ENCODE peak calls at places on chromosomes 7 and 10, in six cellular contexts. One of them, this sample, is unnamed.

GRCh38 chr10:114151486-114151885 is 22.5 kb downstream of the CCDC186 start:
- DNase-seq in activated CD8-positive, alpha-beta memory T cell treated with anti-CD3 and anti-CD28 coated beads for 48 hours: no peak
- DNase-seq in transverse colon: no peak
- DNase-seq in LNCaP clone FGC: no peak
- DNase-seq in AML-193: no peak
- DNase-seq in stimulated activated CD8-positive, alpha-beta memory T cell treated with anti-CD3 and anti-CD28 coated beads, Interleukin-15, amount 100 ng/mL, for 1 hour: no peak
- DNase-seq in this sample: no peak

GRCh38 chr10:20233423-20233822 is 417.2 kb downstream of the PLXDC2 start:
- DNase-seq in transverse colon: no peak
- DNase-seq in LNCaP clone FGC: no peak
- DNase-seq in stimulated activated CD8-positive, alpha-beta memory T cell treated with anti-CD3 and anti-CD28 coated beads, Interleukin-15, amount 100 ng/mL, for 1 hour: no peak
- DNase-seq in activated CD8-positive, alpha-beta memory T cell treated with anti-CD3 and anti-CD28 coated beads for 48 hours: no peak
- DNase-seq in AML-193: no peak
- DNase-seq in this sample: peak

GRCh38 chr10:92844746-92845145 is 3.6 kb upstream of the EXOC6 start:
- DNase-seq in AML-193: no peak
- DNase-seq in stimulated activated CD8-positive, alpha-beta memory T cell treated with anti-CD3 and anti-CD28 coated beads, Interleukin-15, amount 100 ng/mL, for 1 hour: no peak
- DNase-seq in LNCaP clone FGC: no peak
- DNase-seq in activated CD8-positive, alpha-beta memory T cell treated with anti-CD3 and anti-CD28 coated beads for 48 hours: no peak
- DNase-seq in transverse colon: no peak
- DNase-seq in this sample: peak

GRCh38 chr7:45885264-45885882 is 2.9 kb upstream of the IGFBP1 start:
- DNase-seq in activated CD8-positive, alpha-beta memory T cell treated with anti-CD3 and anti-CD28 coated beads for 48 hours: no peak
- DNase-seq in LNCaP clone FGC: no peak
- DNase-seq in AML-193: no peak
- DNase-seq in stimulated activated CD8-positive, alpha-beta memory T cell treated with anti-CD3 and anti-CD28 coated beads, Interleukin-15, amount 100 ng/mL, for 1 hour: no peak
- DNase-seq in transverse colon: no peak
- DNase-seq in this sample: no peak

GRCh38 chr7:44305564-44306507 is 19.6 kb downstream of the CAMK2B start:
- DNase-seq in activated CD8-positive, alpha-beta memory T cell treated with anti-CD3 and anti-CD28 coated beads for 48 hours: no peak
- DNase-seq in AML-193: no peak
- DNase-seq in stimulated activated CD8-positive, alpha-beta memory T cell treated with anti-CD3 and anti-CD28 coated beads, Interleukin-15, amount 100 ng/mL, for 1 hour: no peak
- DNase-seq in transverse colon: no peak
- DNase-seq in LNCaP clone FGC: no peak
- DNase-seq in this sample: no peak

GRCh38 chr7:21580073-21580521 is 37.3 kb downstream of the DNAH11 start:
- DNase-seq in activated CD8-positive, alpha-beta memory T cell treated with anti-CD3 and anti-CD28 coated beads for 48 hours: no peak
- DNase-seq in LNCaP clone FGC: peak
- DNase-seq in stimulated activated CD8-positive, alpha-beta memory T cell treated with anti-CD3 and anti-CD28 coated beads, Interleukin-15, amount 100 ng/mL, for 1 hour: no peak
- DNase-seq in AML-193: no peak
- DNase-seq in transverse colon: no peak
- DNase-seq in this sample: no peak

GRCh38 chr7:45709168-45710034 is 135.2 kb downstream of the ADCY1 start:
- DNase-seq in transverse colon: peak
- DNase-seq in AML-193: no peak
- DNase-seq in activated CD8-positive, alpha-beta memory T cell treated with anti-CD3 and anti-CD28 coated beads for 48 hours: no peak
- DNase-seq in LNCaP clone FGC: no peak
- DNase-seq in stimulated activated CD8-positive, alpha-beta memory T cell treated with anti-CD3 and anti-CD28 coated beads, Interleukin-15, amount 100 ng/mL, for 1 hour: no peak
- DNase-seq in this sample: no peak

GRCh38 chr7:26052721-26053120 is 99.3 kb upstream of the NFE2L3 start:
- DNase-seq in activated CD8-positive, alpha-beta memory T cell treated with anti-CD3 and anti-CD28 coated beads for 48 hours: no peak
- DNase-seq in stimulated activated CD8-positive, alpha-beta memory T cell treated with anti-CD3 and anti-CD28 coated beads, Interleukin-15, amount 100 ng/mL, for 1 hour: no peak
- DNase-seq in transverse colon: no peak
- DNase-seq in LNCaP clone FGC: no peak
- DNase-seq in AML-193: no peak
- DNase-seq in this sample: no peak

GRCh38 chr10:109892885-109893284 is 30.4 kb downstream of the XPNPEP1 start:
- DNase-seq in activated CD8-positive, alpha-beta memory T cell treated with anti-CD3 and anti-CD28 coated beads for 48 hours: no peak
- DNase-seq in stimulated activated CD8-positive, alpha-beta memory T cell treated with anti-CD3 and anti-CD28 coated beads, Interleukin-15, amount 100 ng/mL, for 1 hour: no peak
- DNase-seq in LNCaP clone FGC: no peak
- DNase-seq in AML-193: no peak
- DNase-seq in transverse colon: no peak
- DNase-seq in this sample: peak

GRCh38 chr10:61153766-61154165 is 209.8 kb upstream of the RHOBTB1 start:
- DNase-seq in transverse colon: no peak
- DNase-seq in AML-193: no peak
- DNase-seq in stimulated activated CD8-positive, alpha-beta memory T cell treated with anti-CD3 and anti-CD28 coated beads, Interleukin-15, amount 100 ng/mL, for 1 hour: no peak
- DNase-seq in activated CD8-positive, alpha-beta memory T cell treated with anti-CD3 and anti-CD28 coated beads for 48 hours: no peak
- DNase-seq in LNCaP clone FGC: no peak
- DNase-seq in this sample: no peak

GRCh38 chr7:10122573-10123100 is 851.0 kb upstream of the PHF14 start:
- DNase-seq in AML-193: no peak
- DNase-seq in activated CD8-positive, alpha-beta memory T cell treated with anti-CD3 and anti-CD28 coated beads for 48 hours: no peak
- DNase-seq in stimulated activated CD8-positive, alpha-beta memory T cell treated with anti-CD3 and anti-CD28 coated beads, Interleukin-15, amount 100 ng/mL, for 1 hour: no peak
- DNase-seq in transverse colon: no peak
- DNase-seq in LNCaP clone FGC: no peak
- DNase-seq in this sample: peak

GRCh38 chr10:121535381-121535780 is 62.9 kb downstream of the FGFR2 start:
- DNase-seq in LNCaP clone FGC: no peak
- DNase-seq in stimulated activated CD8-positive, alpha-beta memory T cell treated with anti-CD3 and anti-CD28 coated beads, Interleukin-15, amount 100 ng/mL, for 1 hour: no peak
- DNase-seq in activated CD8-positive, alpha-beta memory T cell treated with anti-CD3 and anti-CD28 coated beads for 48 hours: no peak
- DNase-seq in transverse colon: no peak
- DNase-seq in AML-193: no peak
- DNase-seq in this sample: no peak

GRCh38 chr7:138872576-138872975 is 74.6 kb upstream of the ATP6V0A4 start:
- DNase-seq in AML-193: no peak
- DNase-seq in stimulated activated CD8-positive, alpha-beta memory T cell treated with anti-CD3 and anti-CD28 coated beads, Interleukin-15, amount 100 ng/mL, for 1 hour: no peak
- DNase-seq in activated CD8-positive, alpha-beta memory T cell treated with anti-CD3 and anti-CD28 coated beads for 48 hours: no peak
- DNase-seq in transverse colon: no peak
- DNase-seq in LNCaP clone FGC: no peak
- DNase-seq in this sample: no peak

GRCh38 chr10:3926675-3927525 is 141.9 kb upstream of the KLF6 start:
- DNase-seq in AML-193: no peak
- DNase-seq in activated CD8-positive, alpha-beta memory T cell treated with anti-CD3 and anti-CD28 coated beads for 48 hours: no peak
- DNase-seq in transverse colon: no peak
- DNase-seq in stimulated activated CD8-positive, alpha-beta memory T cell treated with anti-CD3 and anti-CD28 coated beads, Interleukin-15, amount 100 ng/mL, for 1 hour: no peak
- DNase-seq in LNCaP clone FGC: no peak
- DNase-seq in this sample: no peak

GRCh38 chr10:33114451-33114944 is 156.5 kb upstream of the ITGB1 start:
- DNase-seq in stimulated activated CD8-positive, alpha-beta memory T cell treated with anti-CD3 and anti-CD28 coated beads, Interleukin-15, amount 100 ng/mL, for 1 hour: no peak
- DNase-seq in transverse colon: no peak
- DNase-seq in activated CD8-positive, alpha-beta memory T cell treated with anti-CD3 and anti-CD28 coated beads for 48 hours: no peak
- DNase-seq in AML-193: no peak
- DNase-seq in LNCaP clone FGC: no peak
- DNase-seq in this sample: no peak

GRCh38 chr10:125121003-125121402 is 39.4 kb downstream of the CTBP2 start:
- DNase-seq in LNCaP clone FGC: no peak
- DNase-seq in activated CD8-positive, alpha-beta memory T cell treated with anti-CD3 and anti-CD28 coated beads for 48 hours: no peak
- DNase-seq in stimulated activated CD8-positive, alpha-beta memory T cell treated with anti-CD3 and anti-CD28 coated beads, Interleukin-15, amount 100 ng/mL, for 1 hour: no peak
- DNase-seq in AML-193: no peak
- DNase-seq in transverse colon: peak
- DNase-seq in this sample: no peak

GRCh38 chr10:58384095-58384494 is 1.1 kb upstream of the TFAM start:
- DNase-seq in AML-193: peak
- DNase-seq in stimulated activated CD8-positive, alpha-beta memory T cell treated with anti-CD3 and anti-CD28 coated beads, Interleukin-15, amount 100 ng/mL, for 1 hour: no peak
- DNase-seq in activated CD8-positive, alpha-beta memory T cell treated with anti-CD3 and anti-CD28 coated beads for 48 hours: no peak
- DNase-seq in transverse colon: no peak
- DNase-seq in LNCaP clone FGC: no peak
- DNase-seq in this sample: no peak

GRCh38 chr10:70785190-70785589 is at the start of gene TBATA:
- DNase-seq in stimulated activated CD8-positive, alpha-beta memory T cell treated with anti-CD3 and anti-CD28 coated beads, Interleukin-15, amount 100 ng/mL, for 1 hour: no peak
- DNase-seq in AML-193: no peak
- DNase-seq in transverse colon: no peak
- DNase-seq in activated CD8-positive, alpha-beta memory T cell treated with anti-CD3 and anti-CD28 coated beads for 48 hours: no peak
- DNase-seq in LNCaP clone FGC: no peak
- DNase-seq in this sample: no peak

GRCh38 chr10:50740351-50740688 is 584 bp downstream of the ASAH2B start:
- DNase-seq in transverse colon: peak
- DNase-seq in stimulated activated CD8-positive, alpha-beta memory T cell treated with anti-CD3 and anti-CD28 coated beads, Interleukin-15, amount 100 ng/mL, for 1 hour: no peak
- DNase-seq in activated CD8-positive, alpha-beta memory T cell treated with anti-CD3 and anti-CD28 coated beads for 48 hours: peak
- DNase-seq in AML-193: no peak
- DNase-seq in LNCaP clone FGC: peak
- DNase-seq in this sample: no peak

GRCh38 chr10:87622290-87623004 is 37.2 kb upstream of the PAPSS2 start:
- DNase-seq in stimulated activated CD8-positive, alpha-beta memory T cell treated with anti-CD3 and anti-CD28 coated beads, Interleukin-15, amount 100 ng/mL, for 1 hour: no peak
- DNase-seq in transverse colon: no peak
- DNase-seq in AML-193: no peak
- DNase-seq in LNCaP clone FGC: no peak
- DNase-seq in activated CD8-positive, alpha-beta memory T cell treated with anti-CD3 and anti-CD28 coated beads for 48 hours: no peak
- DNase-seq in this sample: peak

GRCh38 chr10:76649723-76650127 is 987.9 kb downstream of the KCNMA1 start:
- DNase-seq in AML-193: no peak
- DNase-seq in transverse colon: peak
- DNase-seq in LNCaP clone FGC: no peak
- DNase-seq in stimulated activated CD8-positive, alpha-beta memory T cell treated with anti-CD3 and anti-CD28 coated beads, Interleukin-15, amount 100 ng/mL, for 1 hour: no peak
- DNase-seq in activated CD8-positive, alpha-beta memory T cell treated with anti-CD3 and anti-CD28 coated beads for 48 hours: no peak
- DNase-seq in this sample: no peak

GRCh38 chr10:47147186-47147585 is 152.8 kb upstream of the GDF10 start:
- DNase-seq in LNCaP clone FGC: no peak
- DNase-seq in transverse colon: no peak
- DNase-seq in stimulated activated CD8-positive, alpha-beta memory T cell treated with anti-CD3 and anti-CD28 coated beads, Interleukin-15, amount 100 ng/mL, for 1 hour: no peak
- DNase-seq in activated CD8-positive, alpha-beta memory T cell treated with anti-CD3 and anti-CD28 coated beads for 48 hours: no peak
- DNase-seq in AML-193: no peak
- DNase-seq in this sample: no peak

GRCh38 chr10:14858338-14858925 is 20.2 kb upstream of the SUV39H2 start:
- DNase-seq in transverse colon: no peak
- DNase-seq in LNCaP clone FGC: no peak
- DNase-seq in activated CD8-positive, alpha-beta memory T cell treated with anti-CD3 and anti-CD28 coated beads for 48 hours: no peak
- DNase-seq in AML-193: no peak
- DNase-seq in stimulated activated CD8-positive, alpha-beta memory T cell treated with anti-CD3 and anti-CD28 coated beads, Interleukin-15, amount 100 ng/mL, for 1 hour: no peak
- DNase-seq in this sample: peak

GRCh38 chr10:101155896-101156295 is 24.8 kb downstream of the TLX1 start:
- DNase-seq in LNCaP clone FGC: no peak
- DNase-seq in stimulated activated CD8-positive, alpha-beta memory T cell treated with anti-CD3 and anti-CD28 coated beads, Interleukin-15, amount 100 ng/mL, for 1 hour: no peak
- DNase-seq in transverse colon: no peak
- DNase-seq in AML-193: no peak
- DNase-seq in activated CD8-positive, alpha-beta memory T cell treated with anti-CD3 and anti-CD28 coated beads for 48 hours: no peak
- DNase-seq in this sample: no peak

GRCh38 chr10:127947206-127947605 is 40.3 kb downstream of the PTPRE start:
- DNase-seq in stimulated activated CD8-positive, alpha-beta memory T cell treated with anti-CD3 and anti-CD28 coated beads, Interleukin-15, amount 100 ng/mL, for 1 hour: no peak
- DNase-seq in LNCaP clone FGC: no peak
- DNase-seq in transverse colon: no peak
- DNase-seq in AML-193: peak
- DNase-seq in activated CD8-positive, alpha-beta memory T cell treated with anti-CD3 and anti-CD28 coated beads for 48 hours: no peak
- DNase-seq in this sample: no peak

GRCh38 chr7:9242604-9243003 is 809.2 kb downstream of the NXPH1 start:
- DNase-seq in LNCaP clone FGC: no peak
- DNase-seq in transverse colon: no peak
- DNase-seq in AML-193: no peak
- DNase-seq in stimulated activated CD8-positive, alpha-beta memory T cell treated with anti-CD3 and anti-CD28 coated beads, Interleukin-15, amount 100 ng/mL, for 1 hour: no peak
- DNase-seq in activated CD8-positive, alpha-beta memory T cell treated with anti-CD3 and anti-CD28 coated beads for 48 hours: no peak
- DNase-seq in this sample: no peak

GRCh38 chr7:47474937-47475879 is 106.7 kb downstream of the TNS3 start:
- DNase-seq in LNCaP clone FGC: no peak
- DNase-seq in activated CD8-positive, alpha-beta memory T cell treated with anti-CD3 and anti-CD28 coated beads for 48 hours: no peak
- DNase-seq in stimulated activated CD8-positive, alpha-beta memory T cell treated with anti-CD3 and anti-CD28 coated beads, Interleukin-15, amount 100 ng/mL, for 1 hour: no peak
- DNase-seq in AML-193: peak
- DNase-seq in transverse colon: peak
- DNase-seq in this sample: no peak

GRCh38 chr7:82742163-82742562 is 298.6 kb upstream of the CACNA2D1 start:
- DNase-seq in LNCaP clone FGC: no peak
- DNase-seq in activated CD8-positive, alpha-beta memory T cell treated with anti-CD3 and anti-CD28 coated beads for 48 hours: no peak
- DNase-seq in transverse colon: no peak
- DNase-seq in stimulated activated CD8-positive, alpha-beta memory T cell treated with anti-CD3 and anti-CD28 coated beads, Interleukin-15, amount 100 ng/mL, for 1 hour: no peak
- DNase-seq in AML-193: no peak
- DNase-seq in this sample: no peak

GRCh38 chr7:438361-438760 is 81.3 kb downstream of the PDGFA start:
- DNase-seq in stimulated activated CD8-positive, alpha-beta memory T cell treated with anti-CD3 and anti-CD28 coated beads, Interleukin-15, amount 100 ng/mL, for 1 hour: no peak
- DNase-seq in LNCaP clone FGC: no peak
- DNase-seq in transverse colon: no peak
- DNase-seq in activated CD8-positive, alpha-beta memory T cell treated with anti-CD3 and anti-CD28 coated beads for 48 hours: no peak
- DNase-seq in AML-193: no peak
- DNase-seq in this sample: no peak

GRCh38 chr10:13528875-13529713 is at the start of gene BEND7:
- DNase-seq in LNCaP clone FGC: no peak
- DNase-seq in transverse colon: peak
- DNase-seq in stimulated activated CD8-positive, alpha-beta memory T cell treated with anti-CD3 and anti-CD28 coated beads, Interleukin-15, amount 100 ng/mL, for 1 hour: no peak
- DNase-seq in activated CD8-positive, alpha-beta memory T cell treated with anti-CD3 and anti-CD28 coated beads for 48 hours: no peak
- DNase-seq in AML-193: no peak
- DNase-seq in this sample: peak

GRCh38 chr7:90520484-90520883 is 51.0 kb downstream of the PTTG1IP2 start:
- DNase-seq in stimulated activated CD8-positive, alpha-beta memory T cell treated with anti-CD3 and anti-CD28 coated beads, Interleukin-15, amount 100 ng/mL, for 1 hour: no peak
- DNase-seq in LNCaP clone FGC: no peak
- DNase-seq in transverse colon: no peak
- DNase-seq in activated CD8-positive, alpha-beta memory T cell treated with anti-CD3 and anti-CD28 coated beads for 48 hours: no peak
- DNase-seq in AML-193: peak
- DNase-seq in this sample: peak

GRCh38 chr10:131872837-131873375 is 27.9 kb upstream of the PPP2R2D start:
- DNase-seq in transverse colon: no peak
- DNase-seq in stimulated activated CD8-positive, alpha-beta memory T cell treated with anti-CD3 and anti-CD28 coated beads, Interleukin-15, amount 100 ng/mL, for 1 hour: no peak
- DNase-seq in LNCaP clone FGC: no peak
- DNase-seq in AML-193: no peak
- DNase-seq in activated CD8-positive, alpha-beta memory T cell treated with anti-CD3 and anti-CD28 coated beads for 48 hours: no peak
- DNase-seq in this sample: no peak